ENCODE peak calls at places on chromosomes 7 and 10, in eight cellular contexts. E, Y, F, M, I, N, B and K are unnamed samples.
A peak's percentile ranks its signal among the peaks of the same experiment; 100 is the strongest.

GRCh38 chr10:12949248-12949647 is 52.3 kb downstream of the CCDC3 start:
- DNase-seq in E (no peak), Y (no peak), F (no peak), M (no peak), I (no peak), N (no peak), B (no peak), K (no peak)

GRCh38 chr10:50585921-50586739 is 37.6 kb downstream of the SGMS1 start:
- DNase-seq in E (peak; percentile 11), Y (no peak), F (no peak), M (no peak), I (no peak), N (no peak), B (no peak), K (no peak)

GRCh38 chr7:252216-252965 is 37.6 kb upstream of the FOXL3 start:
- DNase-seq in E (no peak), Y (no peak), F (no peak), M (no peak), I (no peak), N (no peak), B (no peak), K (no peak)

GRCh38 chr7:1505731-1506550 is 1.8 kb upstream of the INTS1 start:
- DNase-seq in E (no peak), Y (no peak), F (no peak), M (no peak), I (no peak), N (peak; percentile 92), B (no peak), K (no peak)

GRCh38 chr10:96767611-96768010 is 47.3 kb upstream of the PIK3AP1 start:
- DNase-seq in E (no peak), Y (no peak), F (no peak), M (no peak), I (no peak), N (no peak), B (no peak), K (no peak)

GRCh38 chr10:6912424-6912823 is 332.3 kb upstream of the PRKCQ start:
- DNase-seq in E (no peak), Y (no peak), F (no peak), M (no peak), I (no peak), N (no peak), B (peak; percentile 44), K (no peak)

GRCh38 chr10:1163204-1163660 is 107.0 kb downstream of the WDR37 start:
- DNase-seq in E (no peak), Y (no peak), F (no peak), M (no peak), I (no peak), N (no peak), B (peak; percentile 15), K (no peak)

GRCh38 chr10:3225589-3225988 is 53.0 kb upstream of the PITRM1 start:
- DNase-seq in E (peak; percentile 38), Y (no peak), F (no peak), M (no peak), I (no peak), N (no peak), B (no peak), K (no peak)

GRCh38 chr7:135716677-135717238 is 11.2 kb downstream of the SLC13A4 start:
- DNase-seq in E (peak; percentile 83), Y (no peak), F (no peak), M (no peak), I (no peak), N (no peak), B (no peak), K (no peak)

GRCh38 chr10:14126697-14127440 is 203.9 kb downstream of the FRMD4A start:
- DNase-seq in E (peak; percentile 12), Y (no peak), F (no peak), M (no peak), I (no peak), N (no peak), B (no peak), K (no peak)

GRCh38 chr7:362416-363096 is 72.6 kb downstream of the FOXL3 start:
- DNase-seq in E (no peak), Y (peak; percentile 14), F (peak; percentile 18), M (no peak), I (peak; percentile 39), N (no peak), B (peak; percentile 55), K (peak; percentile 57)

GRCh38 chr10:119539359-119539651 is 3.2 kb downstream of the RGS10 start:
- DNase-seq in E (no peak), Y (no peak), F (no peak), M (no peak), I (no peak), N (no peak), B (no peak), K (peak; percentile 25)

GRCh38 chr10:76024460-76025123 is 593.2 kb downstream of the LRMDA start:
- DNase-seq in E (no peak), Y (no peak), F (no peak), M (no peak), I (no peak), N (no peak), B (no peak), K (no peak)

GRCh38 chr10:73843254-73843653 is 31.1 kb downstream of the CAMK2G start:
- DNase-seq in E (no peak), Y (no peak), F (no peak), M (no peak), I (no peak), N (no peak), B (no peak), K (no peak)

GRCh38 chr10:73842349-73842748 is 31.0 kb upstream of the NDST2 start:
- DNase-seq in E (no peak), Y (no peak), F (no peak), M (no peak), I (no peak), N (no peak), B (no peak), K (no peak)

GRCh38 chr10:73840056-73840402 is 28.6 kb upstream of the NDST2 start:
- DNase-seq in E (no peak), Y (no peak), F (no peak), M (no peak), I (no peak), N (no peak), B (no peak), K (no peak)

GRCh38 chr10:73840403-73841301 is 29.3 kb upstream of the NDST2 start:
- DNase-seq in E (no peak), Y (no peak), F (no peak), M (no peak), I (no peak), N (no peak), B (no peak), K (no peak)

GRCh38 chr10:73841526-73842285 is 30.3 kb upstream of the NDST2 start:
- DNase-seq in E (no peak), Y (no peak), F (no peak), M (no peak), I (no peak), N (no peak), B (no peak), K (no peak)
- H3K36me3 ChIP-seq in E (peaks cover 32% of the 10 kb centered on the region), Y (peaks cover 85% of the 10 kb centered on the region), F (peaks cover 68% of the 10 kb centered on the region), M (peaks cover 76% of the 10 kb centered on the region), I (no peaks in the 10 kb centered on the region), N (peaks cover 26% of the 10 kb centered on the region), B (no peaks in the 10 kb centered on the region), K (peaks cover 9% of the 10 kb centered on the region)

GRCh38 chr10:26837139-26837538 is 23.6 kb downstream of the ABI1 start:
- DNase-seq in E (no peak), Y (no peak), F (no peak), M (no peak), I (no peak), N (no peak), B (no peak), K (no peak)
- H3K36me3 ChIP-seq in E (no peaks in the 10 kb centered on the region), Y (no peaks in the 10 kb centered on the region), F (no peaks in the 10 kb centered on the region), M (no peaks in the 10 kb centered on the region), I (no peaks in the 10 kb centered on the region), N (peaks cover 78% of the 10 kb centered on the region), B (no peaks in the 10 kb centered on the region), K (peaks cover 3% of the 10 kb centered on the region)

GRCh38 chr10:36313142-36313541 is 671.0 kb upstream of the FZD8 start:
- DNase-seq in E (no peak), Y (no peak), F (no peak), M (no peak), I (no peak), N (no peak), B (no peak), K (no peak)
- H3K36me3 ChIP-seq in E (no peaks in the 10 kb centered on the region), Y (no peaks in the 10 kb centered on the region), F (no peaks in the 10 kb centered on the region), M (no peaks in the 10 kb centered on the region), I (no peaks in the 10 kb centered on the region), N (no peaks in the 10 kb centered on the region), B (no peaks in the 10 kb centered on the region), K (no peaks in the 10 kb centered on the region)

DNA sequence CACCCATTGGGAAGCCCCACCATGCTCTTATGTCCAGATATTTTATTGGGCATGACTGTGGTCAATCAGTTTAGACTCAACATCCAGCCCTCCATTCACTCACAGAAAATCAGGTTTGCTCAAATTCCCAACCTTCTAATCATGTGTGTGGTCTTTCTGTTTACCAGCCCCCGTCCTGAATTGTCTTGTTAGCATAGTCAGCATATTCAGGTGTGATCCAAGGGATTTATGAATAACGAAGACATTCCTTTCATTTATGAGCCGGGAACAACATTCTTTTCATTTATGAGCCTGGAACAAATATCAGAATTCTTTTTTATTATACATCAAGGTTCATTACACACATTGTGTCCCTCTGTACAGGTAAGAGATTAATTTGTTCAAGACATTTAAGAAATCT is 376.3 kb upstream of the POM121L12 start:
- DNase-seq in E (no peak), Y (no peak), F (no peak), M (no peak), I (no peak), N (no peak), B (no peak), K (no peak)
- H3K36me3 ChIP-seq in E (no peaks in the 10 kb centered on the region), Y (no peaks in the 10 kb centered on the region), F (no peaks in the 10 kb centered on the region), M (no peaks in the 10 kb centered on the region), I (no peaks in the 10 kb centered on the region), N (no peaks in the 10 kb centered on the region), B (no peaks in the 10 kb centered on the region), K (no peaks in the 10 kb centered on the region)

DNA sequence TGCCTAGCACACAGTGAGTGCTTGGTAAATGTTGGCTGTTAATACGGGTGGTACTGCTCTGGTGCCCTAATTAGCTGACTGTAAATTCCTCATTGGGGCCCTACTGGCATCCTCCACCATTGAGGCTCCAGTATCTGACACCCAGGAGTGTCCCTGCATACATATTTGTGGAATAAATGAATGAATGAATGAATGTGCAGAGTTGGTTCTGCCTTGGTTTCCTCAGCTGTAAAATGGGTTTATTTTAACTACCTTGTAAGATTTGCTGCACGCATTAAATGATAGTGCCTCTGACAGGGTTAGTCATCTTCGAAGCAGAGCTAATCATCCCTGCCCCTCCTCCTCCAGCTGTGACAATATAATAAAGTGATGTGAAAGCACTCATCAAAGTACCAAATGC is 45.8 kb downstream of the ALDH18A1 start:
- DNase-seq in E (no peak), Y (no peak), F (no peak), M (no peak), I (no peak), N (no peak), B (no peak), K (no peak)
- H3K36me3 ChIP-seq in E (peaks cover 68% of the 10 kb centered on the region), Y (peaks cover 94% of the 10 kb centered on the region), F (peaks cover 73% of the 10 kb centered on the region), M (peaks cover 91% of the 10 kb centered on the region), I (no peaks in the 10 kb centered on the region), N (peaks cover 95% of the 10 kb centered on the region), B (no peaks in the 10 kb centered on the region), K (peaks cover 12% of the 10 kb centered on the region)